ENCODE peak calls at places on chromosome 7, in five cellular contexts. F, W, H, M and V are unnamed samples.

GRCh38 chr7:157384301-157384700 is 47.5 kb downstream of the DNAJB6 start:
- DNase-seq in F (no peak), M (no peak), W (no peak), H (no peak), V (peak)

GRCh38 chr7:133484135-133484534 is 231.3 kb downstream of the EXOC4 start:
- DNase-seq in H (peak), F (no peak), W (peak), M (peak), V (peak)

GRCh38 chr7:129958643-129959479 is 6.1 kb upstream of the UBE2H start:
- DNase-seq in M (peak), H (no peak), W (no peak), F (peak), V (peak)

GRCh38 chr7:73830872-73831655 is at the start of gene CLDN4:
- DNase-seq in M (peak), H (no peak), W (no peak), F (no peak), V (peak)

GRCh38 chr7:82507976-82508677 is 64.5 kb upstream of the CACNA2D1 start:
- DNase-seq in H (no peak), W (no peak), M (no peak), F (no peak), V (no peak)

GRCh38 chr7:133434246-133434865 is 181.5 kb downstream of the EXOC4 start:
- DNase-seq in M (peak), F (peak), H (no peak), W (peak), V (peak)

GRCh38 chr7:150845471-150845870 is 6.8 kb upstream of the AOC1 start:
- DNase-seq in M (no peak), F (peak), H (no peak), W (no peak), V (no peak)

GRCh38 chr7:140924019-140924820 is 509 bp downstream of the BRAF start:
- DNase-seq in W (peak), M (peak), H (peak), F (peak), V (peak)

GRCh38 chr7:156106107-156106426 is 293.8 kb upstream of the SHH start:
- DNase-seq in F (no peak), H (no peak), W (no peak), M (no peak), V (no peak)

GRCh38 chr7:127415060-127415742 is 22.7 kb upstream of the ZNF800 start:
- DNase-seq in W (no peak), H (no peak), M (no peak), F (no peak), V (no peak)

GRCh38 chr7:2156756-2157472 is 75.8 kb downstream of the MAD1L1 start:
- DNase-seq in F (peak), M (no peak), W (no peak), H (no peak), V (no peak)

GRCh38 chr7:17994079-17994478 is 33.6 kb downstream of the PRPS1L1 start:
- DNase-seq in W (peak), M (no peak), H (no peak), F (no peak), V (no peak)

GRCh38 chr7:138137423-138138171 is 61.3 kb downstream of the AKR1D1 start:
- DNase-seq in H (no peak), W (no peak), F (no peak), M (no peak), V (peak)

GRCh38 chr7:155543011-155543881 is 3.1 kb downstream of the CNPY1 start:
- DNase-seq in H (no peak), F (no peak), W (no peak), M (no peak), V (no peak)

GRCh38 chr7:22628112-22628511 is 98.9 kb upstream of the IL6 start:
- DNase-seq in W (no peak), H (no peak), F (no peak), M (no peak), V (no peak)

GRCh38 chr7:75039166-75039565 is 34.4 kb downstream of the RCC1L start:
- DNase-seq in W (no peak), F (peak), H (no peak), M (no peak), V (peak)

GRCh38 chr7:131244259-131244852 is 83.3 kb upstream of the MKLN1 start:
- DNase-seq in M (no peak), F (peak), H (no peak), W (no peak), V (peak)

GRCh38 chr7:157996359-157997079 is 591.1 kb downstream of the PTPRN2 start:
- DNase-seq in F (no peak), H (no peak), W (no peak), M (no peak), V (no peak)

GRCh38 chr7:138116156-138116555 is 39.9 kb downstream of the AKR1D1 start:
- DNase-seq in F (peak), H (no peak), W (no peak), M (peak), V (peak)

GRCh38 chr7:27117687-27118491 is 12.7 kb downstream of the HOXA4 start:
- DNase-seq in W (no peak), F (no peak), H (no peak), M (no peak), V (no peak)

GRCh38 chr7:155289949-155290501 is 7.7 kb upstream of the INSIG1 start:
- DNase-seq in H (no peak), W (no peak), M (no peak), F (no peak), V (no peak)

GRCh38 chr7:122588621-122589020 is 110.3 kb downstream of the RNF133 start:
- DNase-seq in H (no peak), W (no peak), M (no peak), F (peak), V (peak)

GRCh38 chr7:136687693-136688322 is 180.6 kb upstream of the CHRM2 start:
- DNase-seq in F (peak), H (no peak), M (peak), W (no peak), V (peak)